ENCODE peak calls at places on chromosome 11, in ten cellular contexts. P, O, U, R, F, Z, M, G, Y and K are unnamed samples.

GRCh38 chr11:74951241-74951640 is 2.2 kb downstream of the SPCS2 start:
- DNase-seq in P (no peak), O (no peak), U (no peak), R (no peak), F (no peak), Z (no peak), M (no peak), G (no peak), Y (no peak), K (no peak)

GRCh38 chr11:87901366-87901765 is 273.9 kb downstream of the RAB38 start:
- DNase-seq in P (no peak), O (no peak), U (no peak), R (no peak), F (no peak), Z (no peak), M (no peak), G (no peak), Y (no peak), K (no peak)

GRCh38 chr11:44083906-44084305 is 11.6 kb upstream of the EXT2 start:
- DNase-seq in P (no peak), O (peak; percentile 42), U (no peak), R (no peak), F (no peak), Z (no peak), M (no peak), G (no peak), Y (no peak), K (no peak)

GRCh38 chr11:2561283-2562180 is 116.7 kb downstream of the KCNQ1 start:
- DNase-seq in P (peak; percentile 0), O (no peak), U (peak; percentile 50), R (no peak), F (no peak), Z (peak; percentile 15), M (no peak), G (no peak), Y (no peak), K (no peak)

GRCh38 chr11:118212131-118212725 is 12.6 kb downstream of the JAML start:
- DNase-seq in P (no peak), O (no peak), U (no peak), R (no peak), F (peak; percentile 49), Z (no peak), M (no peak), G (no peak), Y (peak; percentile 21), K (no peak)

GRCh38 chr11:11813288-11813962 is 28.3 kb upstream of the USP47 start:
- DNase-seq in P (no peak), O (peak; percentile 87), U (peak; percentile 78), R (peak; percentile 52), F (no peak), Z (no peak), M (peak; percentile 97), G (no peak), Y (peak; percentile 53), K (no peak)

GRCh38 chr11:47443817-47444216 is 5.1 kb downstream of the RAPSN start:
- DNase-seq in P (no peak), O (no peak), U (no peak), R (no peak), F (no peak), Z (no peak), M (no peak), G (no peak), Y (no peak), K (no peak)

GRCh38 chr11:118212781-118213565 is 11.8 kb downstream of the JAML start:
- DNase-seq in P (no peak), O (no peak), U (no peak), R (no peak), F (no peak), Z (no peak), M (no peak), G (no peak), Y (no peak), K (no peak)

GRCh38 chr11:90229791-90230190 is 6.9 kb upstream of the CHORDC1 start:
- DNase-seq in P (no peak), O (peak; percentile 11), U (no peak), R (no peak), F (no peak), Z (no peak), M (peak; percentile 23), G (no peak), Y (no peak), K (no peak)

GRCh38 chr11:1229471-1230120 is 6.7 kb downstream of the MUC5B start:
- DNase-seq in P (peak; percentile 3), O (no peak), U (peak; percentile 55), R (no peak), F (no peak), Z (peak; percentile 14), M (no peak), G (no peak), Y (no peak), K (no peak)

GRCh38 chr11:120432056-120433018 is 79.2 kb upstream of the GRIK4 start:
- DNase-seq in P (no peak), O (peak; percentile 97), U (no peak), R (peak; percentile 82), F (no peak), Z (no peak), M (peak; percentile 100), G (no peak), Y (peak; percentile 64), K (no peak)

GRCh38 chr11:57001674-57002401 is 13.1 kb downstream of the OR5AK2 start:
- DNase-seq in P (no peak), O (peak; percentile 14), U (no peak), R (no peak), F (peak; percentile 39), Z (no peak), M (peak; percentile 21), G (no peak), Y (no peak), K (no peak)
- TF ChIP-seq CTCF in P (peak; percentile 37), O (peak; percentile 41), U (no peak), R (peak; percentile 10), F (peak; percentile 71), Z (peak; percentile 49), M (peak; percentile 72), G (peak; percentile 52), Y (no peak), K (peak; percentile 50)

GRCh38 chr11:17498475-17498874 is 21.8 kb upstream of the ABCC8 start:
- DNase-seq in P (no peak), O (no peak), U (no peak), R (no peak), F (peak; percentile 56), Z (peak; percentile 38), M (no peak), G (no peak), Y (no peak), K (no peak)
- TF ChIP-seq CTCF in P (no peak), O (peak; percentile 26), U (no peak), R (peak; percentile 44), F (no peak), Z (peak; percentile 36), M (peak; percentile 17), G (peak; percentile 48), Y (no peak), K (peak; percentile 44)

DNA sequence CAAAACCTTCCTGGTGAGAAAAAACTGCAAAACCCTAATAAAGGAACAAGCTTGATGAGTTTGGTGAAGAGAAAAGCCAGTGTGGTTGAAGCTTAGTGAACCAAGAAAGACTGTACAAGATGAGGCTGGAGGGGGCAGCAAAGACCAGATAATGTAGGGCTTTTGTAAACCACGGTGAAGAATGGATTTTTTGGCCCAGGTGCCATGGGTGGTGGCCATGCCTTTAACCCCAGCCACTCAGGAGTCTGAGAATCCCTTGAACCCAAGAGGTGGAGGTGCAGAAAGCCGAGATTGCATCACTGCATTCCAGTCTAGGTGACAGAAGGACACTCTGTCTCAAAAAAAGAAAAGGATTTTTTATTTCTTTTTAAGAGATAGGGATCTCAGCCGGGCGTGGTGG is 5.0 kb upstream of the ZDHHC5 start:
- DNase-seq in P (no peak), O (no peak), U (no peak), R (no peak), F (peak; percentile 61), Z (no peak), M (no peak), G (no peak), Y (no peak), K (no peak)
- TF ChIP-seq CTCF in P (no peak), O (no peak), U (no peak), R (no peak), F (peak; percentile 25), Z (no peak), M (peak; percentile 16), G (no peak), Y (no peak), K (no peak)

GRCh38 chr11:121714356-121714755 is 261.6 kb upstream of the SORL1-AS1 start:
- DNase-seq in P (no peak), O (no peak), U (no peak), R (no peak), F (no peak), Z (no peak), M (peak; percentile 72), G (no peak), Y (no peak), K (no peak)

GRCh38 chr11:121715395-121715794 is 262.6 kb upstream of the SORL1-AS1 start:
- DNase-seq in P (no peak), O (no peak), U (no peak), R (no peak), F (no peak), Z (no peak), M (no peak), G (no peak), Y (no peak), K (no peak)

GRCh38 chr11:121711900-121712424 is 259.2 kb upstream of the SORL1-AS1 start:
- DNase-seq in P (no peak), O (no peak), U (no peak), R (no peak), F (no peak), Z (no peak), M (peak; percentile 39), G (no peak), Y (no peak), K (no peak)

GRCh38 chr11:121717296-121717695 is 264.5 kb upstream of the SORL1-AS1 start:
- DNase-seq in P (no peak), O (no peak), U (no peak), R (no peak), F (no peak), Z (no peak), M (no peak), G (no peak), Y (no peak), K (no peak)

DNA sequence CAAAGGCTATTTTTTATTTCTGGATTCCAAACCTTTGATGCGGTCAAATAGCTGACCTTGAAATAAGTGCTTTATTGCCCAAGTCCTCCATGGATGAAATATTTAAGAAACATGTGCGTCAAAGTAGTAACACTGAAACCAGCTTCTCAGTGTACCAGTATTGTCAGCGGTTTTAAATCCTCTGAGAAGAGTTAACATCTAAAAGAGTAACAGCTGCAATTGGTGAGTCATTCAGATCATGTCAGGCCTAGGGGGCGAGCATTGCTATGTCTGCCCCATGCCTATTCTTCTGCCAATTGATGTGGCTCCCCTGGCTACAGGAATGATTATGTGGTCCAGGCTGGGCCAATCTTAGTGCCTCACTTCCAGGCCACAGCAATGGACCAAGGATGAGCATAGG is 263.3 kb upstream of the SORL1-AS1 start:
- DNase-seq in P (peak; percentile 32), O (peak; percentile 17), U (no peak), R (no peak), F (no peak), Z (no peak), M (peak; percentile 85), G (no peak), Y (no peak), K (no peak)
- TF ChIP-seq CTCF in P (no peak), O (no peak), U (no peak), R (no peak), F (no peak), Z (no peak), M (no peak), G (no peak), Y (no peak), K (no peak)